ENCODE peak calls at places on chromosome 20, in six cellular contexts. R is HepG2, X is IMR-90, J is K562, N is GM12878, H is SK-N-SH. E is an unnamed sample.

GRCh38 chr20:21719592-21720214 is 14.2 kb downstream of the PAX1 start:
- DNase-seq in J (peak; percentile 43), R (peak; percentile 68), X (peak; percentile 47), H (peak; percentile 65), N (peak; percentile 12), E (peak; percentile 65)

GRCh38 chr20:47455133-47456040 is 46.3 kb upstream of the NCOA3 start:
- DNase-seq in R (peak; percentile 100), H (no peak), J (no peak), N (no peak), X (no peak), E (peak; percentile 86)

GRCh38 chr20:40692240-40693011 is 3.4 kb upstream of the MAFB start:
- DNase-seq in X (no peak), H (no peak), R (no peak), J (no peak), N (no peak), E (no peak)

GRCh38 chr20:45589725-45590124 is 10.6 kb upstream of the WFDC8 start:
- DNase-seq in N (no peak), R (no peak), J (no peak), H (no peak), X (no peak), E (no peak)

GRCh38 chr20:60326821-60327220 is 368.6 kb downstream of the CDH26 start:
- DNase-seq in R (no peak), H (no peak), J (no peak), X (no peak), N (no peak), E (no peak)

GRCh38 chr20:8809107-8809953 is 259.6 kb upstream of the PLCB4 start:
- DNase-seq in H (no peak), J (no peak), N (no peak), R (peak; percentile 95), X (no peak), E (no peak)

GRCh38 chr20:35606127-35606526 is 9.5 kb upstream of the SPAG4 start:
- DNase-seq in X (no peak), H (no peak), J (no peak), N (no peak), R (no peak), E (no peak)

GRCh38 chr20:22582386-22582959 is 1.9 kb downstream of the FOXA2 start:
- DNase-seq in R (no peak), J (no peak), X (no peak), H (no peak), N (no peak), E (no peak)

GRCh38 chr20:56429496-56429895 is 17.4 kb downstream of the CASS4 start:
- DNase-seq in R (no peak), N (no peak), J (peak; percentile 79), H (no peak), X (peak; percentile 94), E (no peak)

GRCh38 chr20:50526403-50526989 is 16.3 kb downstream of the PTPN1 start:
- DNase-seq in J (no peak), X (peak; percentile 33), H (no peak), N (no peak), R (no peak), E (no peak)

GRCh38 chr20:64075556-64075955 is 3.8 kb downstream of the RGS19 start:
- DNase-seq in N (no peak), X (no peak), R (no peak), J (no peak), H (no peak), E (no peak)

GRCh38 chr20:35953411-35954199 is 697 bp downstream of the SCAND1 start:
- DNase-seq in J (peak; percentile 67), N (no peak), R (no peak), X (peak; percentile 28), H (peak; percentile 73), E (no peak)

GRCh38 chr20:56626367-56627121 is 2.6 kb upstream of the TFAP2C start:
- DNase-seq in H (peak; percentile 74), N (no peak), J (peak; percentile 54), X (no peak), R (no peak), E (peak; percentile 50)

GRCh38 chr20:3727333-3728035 is 5.0 kb upstream of the HSPA12B start:
- DNase-seq in H (no peak), X (peak; percentile 15), J (no peak), N (no peak), R (no peak), E (no peak)

GRCh38 chr20:56796345-56796744 is 167.2 kb downstream of the TFAP2C start:
- DNase-seq in N (no peak), J (no peak), H (no peak), R (no peak), X (no peak), E (no peak)

GRCh38 chr20:17960927-17961599 is 7.5 kb downstream of the SNX5 start:
- DNase-seq in J (no peak), H (no peak), X (peak; percentile 66), R (peak; percentile 91), N (no peak), E (no peak)

GRCh38 chr20:47296950-47297349 is 59.5 kb downstream of the ZMYND8 start:
- DNase-seq in N (no peak), J (no peak), H (no peak), R (no peak), X (no peak), E (peak; percentile 44)

GRCh38 chr20:4973330-4974097 is 27.8 kb downstream of the SLC23A2 start:
- DNase-seq in J (no peak), H (no peak), R (peak; percentile 99), N (peak; percentile 85), X (peak; percentile 90), E (peak; percentile 51)

GRCh38 chr20:59364611-59365010 is 64.2 kb downstream of the EDN3 start:
- DNase-seq in R (no peak), J (no peak), X (no peak), H (no peak), N (no peak), E (no peak)

GRCh38 chr20:9166153-9166780 is 97.4 kb downstream of the PLCB4 start:
- DNase-seq in H (no peak), X (no peak), R (no peak), J (no peak), N (no peak), E (no peak)

GRCh38 chr20:59828478-59829414 is 104.7 kb downstream of the SYCP2 start:
- DNase-seq in R (no peak), N (no peak), H (peak; percentile 50), X (no peak), J (no peak), E (no peak)

GRCh38 chr20:35974256-35974655 is 5.9 kb downstream of the CNBD2 start:
- DNase-seq in N (no peak), J (no peak), R (no peak), X (no peak), H (no peak), E (no peak)

GRCh38 chr20:1478566-1478965 is 11.9 kb upstream of the NSFL1C start:
- DNase-seq in R (no peak), N (no peak), J (no peak), X (peak; percentile 52), H (no peak), E (peak; percentile 42)

GRCh38 chr20:53574259-53574789 is 19.3 kb downstream of the ZNF217 start:
- DNase-seq in J (no peak), N (no peak), R (no peak), X (no peak), H (no peak), E (no peak)

GRCh38 chr20:38581013-38581412 is at the start of gene ADIG:
- DNase-seq in N (no peak), H (no peak), X (no peak), R (peak; percentile 44), J (no peak), E (no peak)

DNA sequence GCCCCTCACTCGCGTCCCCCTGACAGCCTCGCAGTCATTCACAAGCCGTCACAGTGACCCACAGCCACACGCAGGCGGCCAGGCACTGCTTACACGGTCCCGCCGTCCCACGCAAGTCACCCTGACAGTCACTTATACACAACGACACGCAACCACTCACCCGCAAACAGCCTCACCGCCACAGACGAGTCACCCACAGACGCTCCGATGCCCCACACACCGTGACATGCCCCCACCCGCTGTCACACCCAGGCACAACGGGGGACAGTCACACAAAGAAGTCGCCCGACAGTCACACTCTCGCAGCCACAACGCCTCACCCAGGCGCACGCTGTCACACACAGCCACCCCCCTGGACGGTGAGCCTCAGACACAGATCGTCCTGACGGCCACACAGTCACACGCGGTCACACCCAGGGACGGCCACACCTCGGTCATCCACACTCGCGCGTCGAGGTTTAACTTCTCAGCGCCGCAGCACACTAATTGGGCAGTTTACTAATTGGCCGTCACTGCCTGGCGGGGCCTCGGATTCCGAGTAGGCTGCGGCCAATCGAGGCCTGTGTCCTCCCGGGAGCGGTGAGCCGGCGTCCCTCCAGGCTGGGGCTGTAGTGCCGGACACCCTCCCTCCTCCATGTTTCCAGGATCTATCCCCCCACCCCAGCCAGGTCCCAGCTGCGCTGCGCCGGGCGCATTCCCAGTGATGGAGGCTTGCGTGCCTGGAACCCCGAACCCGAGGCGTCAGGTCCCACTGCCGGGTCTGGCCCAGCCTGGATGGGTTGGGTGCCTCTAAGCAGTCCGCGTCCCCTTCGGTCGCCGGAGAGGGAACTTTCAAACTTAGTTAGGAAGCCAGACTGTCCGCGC is 789 bp downstream of the TOX2 start:
- DNase-seq in X (peak; percentile 23), J (no peak), H (peak; percentile 77), R (no peak), N (no peak), E (no peak)
- TF ChIP-seq SMC3 in X (no peak), J (no peak), H (no peak), R (no peak), N (no peak), E (no peak)

GRCh38 chr20:13755809-13756208 is 28.9 kb downstream of the ESF1 start:
- DNase-seq in X (no peak), J (no peak), R (no peak), N (no peak), H (no peak), E (no peak)
- TF ChIP-seq SMC3 in X (no peak), J (no peak), R (no peak), N (no peak), H (no peak), E (no peak)

GRCh38 chr20:62356948-62357667 is 10.0 kb downstream of the LAMA5 start:
- DNase-seq in J (peak; percentile 82), H (peak; percentile 66), X (peak; percentile 66), R (no peak), N (no peak), E (no peak)

GRCh38 chr20:62354811-62355341 is 12.2 kb downstream of the LAMA5 start:
- DNase-seq in R (no peak), H (no peak), J (no peak), N (no peak), X (no peak), E (peak; percentile 49)

GRCh38 chr20:62356143-62356947 is 10.8 kb downstream of the LAMA5 start:
- DNase-seq in H (peak; percentile 72), R (no peak), X (no peak), N (no peak), J (no peak), E (peak; percentile 45)

GRCh38 chr20:62354031-62354808 is 12.9 kb downstream of the LAMA5 start:
- DNase-seq in R (no peak), H (peak; percentile 59), X (no peak), N (no peak), J (no peak), E (peak; percentile 59)

GRCh38 chr20:62355527-62356142 is 11.5 kb downstream of the LAMA5 start:
- DNase-seq in R (peak; percentile 65), H (no peak), X (no peak), N (no peak), J (no peak), E (no peak)
- TF ChIP-seq SMC3 in R (no peak), H (no peak), X (no peak), N (no peak), J (no peak), E (no peak)

DNA sequence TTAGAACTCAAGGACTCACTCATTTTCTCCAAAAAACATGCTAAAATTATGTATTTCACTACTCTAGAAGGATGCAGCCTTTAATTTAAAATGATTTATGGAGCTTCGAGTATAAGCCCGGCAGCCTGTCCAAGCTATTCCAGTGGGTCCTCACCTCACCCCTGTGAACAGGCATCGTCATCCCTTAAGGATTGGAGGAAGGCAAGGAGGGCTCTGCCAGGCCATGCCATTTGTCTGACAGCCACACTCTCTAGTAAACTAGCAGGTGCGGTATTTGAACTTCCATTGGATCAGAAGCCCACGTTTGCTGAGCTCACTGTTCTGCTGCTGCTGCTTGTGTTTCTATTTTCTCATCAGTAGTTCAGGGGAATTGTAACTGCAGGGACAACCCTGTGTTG is 39.8 kb upstream of the NAA20 start:
- DNase-seq in H (no peak), N (no peak), J (no peak), R (no peak), X (no peak), E (no peak)
- TF ChIP-seq SMC3 in H (no peak), N (no peak), J (no peak), R (no peak), X (no peak), E (no peak)

E was measured in A549.